ENCODE peak calls at places on chromosomes 11 and 22, in four cellular contexts. P is heart left ventricle, E is IMR-90, R is activated B cell treated with CpG ODN at 0.5 μM for 24 hours. A is an unnamed sample.

GRCh38 chr11:118304227-118304808 is at the start of gene CD3E:
- DNase-seq in P (no peak), E (no peak), R (no peak), A (no peak)

GRCh38 chr11:24226606-24227005 is 270.2 kb upstream of the LUZP2 start:
- DNase-seq in P (no peak), E (no peak), R (no peak), A (no peak)

GRCh38 chr11:109121173-109121938 is 300.6 kb upstream of the C11orf87 start:
- DNase-seq in P (no peak), E (no peak), R (no peak), A (no peak)

GRCh38 chr11:33724644-33725035 is 11.6 kb downstream of the CD59 start:
- DNase-seq in P (no peak), E (peak; percentile 69), R (no peak), A (no peak)

GRCh38 chr11:14480716-14481115 is 18.9 kb downstream of the COPB1 start:
- DNase-seq in P (no peak), E (no peak), R (no peak), A (no peak)

GRCh38 chr11:113593698-113594308 is 112.3 kb downstream of the TMPRSS5 start:
- DNase-seq in P (no peak), E (no peak), R (no peak), A (peak; percentile 41)

GRCh38 chr11:119223856-119224255 is 17.7 kb downstream of the CBL start:
- DNase-seq in P (no peak), E (peak; percentile 63), R (no peak), A (no peak)

GRCh38 chr11:72626637-72626936 is 47.6 kb downstream of the PDE2A start:
- DNase-seq in P (no peak), E (no peak), R (no peak), A (no peak)

GRCh38 chr22:50070366-50070765 is 12.3 kb upstream of the TTLL8 start:
- DNase-seq in P (no peak), E (no peak), R (no peak), A (no peak)

GRCh38 chr11:36711104-36711825 is 113.2 kb upstream of the RAG2 start:
- DNase-seq in P (no peak), E (no peak), R (no peak), A (no peak)

GRCh38 chr11:69071956-69072355 is 23.2 kb downstream of the TPCN2 start:
- DNase-seq in P (no peak), E (no peak), R (no peak), A (no peak)

GRCh38 chr11:13183094-13183825 is 94.3 kb upstream of the BMAL1 start:
- DNase-seq in P (no peak), E (peak; percentile 54), R (no peak), A (peak; percentile 26)

GRCh38 chr11:132052904-132053303 is 682.5 kb downstream of the NTM start:
- DNase-seq in P (no peak), E (no peak), R (no peak), A (no peak)

GRCh38 chr22:27632451-27633295 is 168.9 kb downstream of the MN1 start:
- DNase-seq in P (peak; percentile 83), E (no peak), R (no peak), A (no peak)

GRCh38 chr11:35235944-35236666 is 97.1 kb downstream of the CD44 start:
- DNase-seq in P (no peak), E (no peak), R (no peak), A (no peak)

GRCh38 chr22:38766076-38766777 is 10.4 kb upstream of the SUN2 start:
- DNase-seq in P (no peak), E (peak; percentile 64), R (peak; percentile 29), A (peak; percentile 58)

GRCh38 chr11:33258631-33259184 is 1.5 kb downstream of the HIPK3 start:
- DNase-seq in P (no peak), E (peak; percentile 56), R (no peak), A (no peak)

GRCh38 chr22:43002198-43002577 is 12.8 kb downstream of the PACSIN2 start:
- DNase-seq in P (no peak), E (peak; percentile 91), R (no peak), A (no peak)

GRCh38 chr11:1368966-1369365 is 20.8 kb upstream of the BRSK2 start:
- DNase-seq in P (no peak), E (no peak), R (no peak), A (no peak)

GRCh38 chr22:23237201-23237798 is 57.0 kb downstream of the BCR start:
- DNase-seq in P (peak; percentile 87), E (peak; percentile 66), R (no peak), A (no peak)

GRCh38 chr11:57514538-57515331 is 767 bp downstream of the SLC43A1 start:
- DNase-seq in P (peak; percentile 59), E (peak; percentile 24), R (peak; percentile 46), A (peak; percentile 77)

GRCh38 chr11:19820100-19820499 is 107.5 kb downstream of the NAV2 start:
- DNase-seq in P (no peak), E (peak; percentile 29), R (no peak), A (no peak)

GRCh38 chr11:14446701-14447169 is 52.9 kb downstream of the COPB1 start:
- DNase-seq in P (no peak), E (peak; percentile 70), R (no peak), A (no peak)

GRCh38 chr11:76835928-76836612 is 24.6 kb upstream of the ACER3 start:
- DNase-seq in P (peak; percentile 42), E (peak; percentile 68), R (no peak), A (no peak)

GRCh38 chr11:32113200-32113599 is 22.3 kb downstream of the RCN1 start:
- DNase-seq in P (no peak), E (no peak), R (no peak), A (no peak)

GRCh38 chr11:126419801-126420729 is 64.6 kb downstream of the ST3GAL4 start:
- DNase-seq in P (no peak), E (peak; percentile 84), R (no peak), A (peak; percentile 78)

GRCh38 chr11:102560555-102561011 is 30.0 kb upstream of the MMP7 start:
- DNase-seq in P (no peak), E (peak; percentile 52), R (no peak), A (peak; percentile 41)

GRCh38 chr11:114085965-114086364 is 26.5 kb downstream of the ZBTB16 start:
- DNase-seq in P (no peak), E (no peak), R (no peak), A (no peak)

GRCh38 chr11:128941573-128942271 is 949 bp downstream of the TP53AIP1 start:
- DNase-seq in P (no peak), E (no peak), R (no peak), A (no peak)

DNA sequence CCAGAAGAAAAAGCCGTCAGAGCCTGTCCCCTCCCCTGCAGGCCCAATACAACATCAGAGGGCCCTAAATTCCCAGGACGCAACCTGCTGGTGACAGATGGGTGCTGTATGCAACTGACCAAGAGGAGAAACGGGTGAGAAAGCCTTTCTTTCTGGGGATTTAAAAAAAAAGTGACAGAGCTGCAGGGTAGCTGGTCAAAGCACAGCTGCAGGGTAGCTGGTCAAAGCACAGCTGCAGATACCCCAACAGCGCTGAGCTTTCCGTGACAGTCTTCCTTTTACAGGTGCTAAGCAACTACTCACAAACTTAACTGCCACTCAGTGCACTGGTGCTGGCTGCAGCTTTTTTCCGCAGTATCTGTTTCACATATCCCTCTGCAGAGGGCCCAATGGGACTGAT is 17.8 kb downstream of the AP1B1 start:
- DNase-seq in P (no peak), E (no peak), R (no peak), A (no peak)
- TF ChIP-seq CTCF in P (no peak), E (no peak), R (no peak), A (no peak)

DNA sequence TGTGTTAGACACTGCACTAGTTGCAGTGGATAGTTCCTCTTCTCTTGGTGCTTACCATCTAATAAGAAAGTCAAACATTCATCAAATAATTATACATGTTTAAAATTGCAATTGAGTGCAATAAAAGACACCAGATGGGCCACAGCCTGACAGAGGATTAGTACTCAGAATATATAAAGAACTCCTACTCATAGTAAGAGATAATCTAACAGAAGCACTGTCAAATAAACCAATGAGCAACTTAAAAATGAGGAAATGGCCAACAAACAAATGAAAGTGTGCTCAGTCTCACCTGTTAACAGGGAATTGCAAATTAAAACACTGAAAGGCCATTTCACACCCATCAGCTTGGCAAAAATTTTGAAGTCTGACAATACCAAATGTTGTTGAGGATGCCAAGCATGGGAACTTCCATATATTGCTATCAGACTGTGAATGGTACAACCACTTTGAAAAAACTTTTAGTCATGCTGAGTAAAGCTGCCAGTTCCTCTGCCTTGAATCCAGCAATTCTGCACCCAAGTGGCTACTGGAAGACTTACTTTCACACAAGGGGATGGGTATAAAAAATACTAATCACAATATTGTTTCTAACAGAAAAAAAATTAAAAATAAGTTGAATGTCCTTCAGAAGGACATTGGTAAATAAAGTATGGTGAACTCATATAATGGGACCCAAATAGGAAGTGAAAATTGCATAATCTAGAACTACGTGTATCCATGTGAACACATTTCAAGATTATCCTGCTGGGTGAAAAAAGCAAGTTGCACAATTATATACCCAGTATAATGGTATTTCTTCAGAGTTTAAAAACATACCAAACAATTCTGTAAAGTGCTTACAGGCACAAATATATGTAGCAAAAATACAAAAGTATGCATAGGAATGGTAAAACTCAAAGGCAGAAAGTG is 41.4 kb upstream of the CREB3L1 start:
- DNase-seq in P (no peak), E (no peak), R (no peak), A (no peak)
- TF ChIP-seq CTCF in P (no peak), E (no peak), R (no peak), A (no peak)

DNA sequence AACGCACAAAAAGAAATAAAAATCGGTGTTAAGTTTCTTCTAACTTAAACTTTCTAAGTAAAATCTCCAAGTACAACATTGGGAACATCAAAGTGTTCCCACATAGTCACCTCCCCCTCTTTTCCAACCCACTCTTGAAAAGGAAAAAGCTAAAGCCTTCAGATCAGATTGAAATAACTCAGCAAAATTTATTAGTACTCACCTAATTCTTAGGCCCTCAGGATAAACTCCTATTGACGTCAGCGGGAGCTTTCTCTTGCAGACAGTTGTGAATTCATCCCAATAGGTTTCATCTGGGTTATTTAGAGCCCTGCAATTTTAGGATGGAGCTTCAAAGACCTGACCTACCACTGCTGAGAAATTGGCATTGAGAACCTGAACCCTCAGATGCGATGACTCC is 414.3 kb downstream of the GUCY1A2 start:
- DNase-seq in P (no peak), E (no peak), R (no peak), A (no peak)
- TF ChIP-seq CTCF in P (no peak), E (no peak), R (no peak), A (no peak)

GRCh38 chr11:67776834-67777530 is 102.6 kb upstream of the ALDH3B2 start:
- DNase-seq in P (no peak), E (no peak), R (no peak), A (no peak)
- TF ChIP-seq CTCF in P (no peak), E (no peak), R (no peak), A (no peak)

GRCh38 chr11:44994753-44995152 is 44.1 kb upstream of the TP53I11 start:
- DNase-seq in P (no peak), E (no peak), R (no peak), A (no peak)
- TF ChIP-seq CTCF in P (no peak), E (no peak), R (no peak), A (no peak)

GRCh38 chr22:46077669-46078099 is 72.6 kb upstream of the PPARA start:
- DNase-seq in P (peak; percentile 47), E (no peak), R (no peak), A (no peak)

GRCh38 chr22:46079861-46080821 is 70.2 kb upstream of the PPARA start:
- DNase-seq in P (peak; percentile 89), E (no peak), R (no peak), A (no peak)

GRCh38 chr22:46079093-46079860 is 71.0 kb upstream of the PPARA start:
- DNase-seq in P (peak; percentile 38), E (no peak), R (no peak), A (no peak)

GRCh38 chr22:46076651-46077339 is 73.5 kb upstream of the PPARA start:
- DNase-seq in P (peak; percentile 60), E (peak; percentile 37), R (no peak), A (no peak)

GRCh38 chr22:46078241-46079092 is 71.9 kb upstream of the PPARA start:
- DNase-seq in P (peak; percentile 87), E (no peak), R (no peak), A (no peak)
- TF ChIP-seq CTCF in P (no peak), E (no peak), R (no peak), A (no peak)

GRCh38 chr11:29629281-29629680 is 387.5 kb downstream of the KCNA4 start:
- DNase-seq in P (no peak), E (no peak), R (no peak), A (no peak)
- TF ChIP-seq CTCF in P (no peak), E (no peak), R (no peak), A (no peak)